ENCODE peak calls at places on chromosomes 4 and X, in five cellular contexts. U is upper lobe of right lung, I is tibial nerve, K is right cardiac atrium, M is neural progenitor cell. A is an unnamed sample. For H3K4me1, the result is how much of the 10 kb centered on the place peaks cover.

GRCh38 chrX:104712515-104712914 is 146.5 kb downstream of the IL1RAPL2 start:
- DNase-seq in I (no peak), K (no peak), U (no peak), M (no peak), A (no peak)

GRCh38 chr4:93710101-93710846 is 118.3 kb upstream of the ATOH1 start:
- DNase-seq in I (no peak), M (peak), K (no peak), U (no peak), A (no peak)

GRCh38 chr4:84631573-84631972 is 48.6 kb downstream of the CDS1 start:
- DNase-seq in U (no peak), I (no peak), K (no peak), M (no peak), A (no peak)

GRCh38 chrX:77785400-77785745 is 643 bp downstream of the ATRX start:
- DNase-seq in M (peak), K (no peak), I (no peak), U (no peak), A (no peak)

GRCh38 chr4:54215379-54216072 is 13.6 kb upstream of the PDGFRA start:
- DNase-seq in U (no peak), I (no peak), M (no peak), K (no peak), A (no peak)

GRCh38 chr4:80221161-80221560 is 23.9 kb downstream of the PRDM8 start:
- DNase-seq in K (no peak), I (no peak), U (no peak), M (no peak), A (no peak)

GRCh38 chrX:149568701-149569296 is 18.5 kb downstream of the MAGEA9B start:
- DNase-seq in K (no peak), U (no peak), I (no peak), M (no peak), A (no peak)

GRCh38 chrX:81528041-81528440 is 326.1 kb downstream of the SH3BGRL start:
- DNase-seq in I (no peak), U (no peak), K (no peak), M (no peak), A (no peak)

GRCh38 chrX:115892787-115893671 is 277.5 kb upstream of the AGTR2 start:
- DNase-seq in I (no peak), U (no peak), M (peak), K (peak), A (peak)

GRCh38 chrX:115582035-115582870 is 21.3 kb downstream of the PLS3 start:
- DNase-seq in K (peak), I (no peak), U (no peak), M (peak), A (no peak)

GRCh38 chr4:156983366-156983765 is 11.8 kb upstream of the PDGFC start:
- DNase-seq in I (no peak), M (no peak), U (no peak), K (no peak), A (no peak)

GRCh38 chr4:141899541-141899940 is 263.2 kb downstream of the IL15 start:
- DNase-seq in M (no peak), K (no peak), U (no peak), I (no peak), A (no peak)

GRCh38 chrX:1807301-1807731 is 192.5 kb downstream of the ASMT start:
- DNase-seq in I (no peak), K (no peak), M (peak), U (no peak), A (no peak)

GRCh38 chr4:3651267-3651846 is 114.8 kb upstream of the ADRA2C start:
- DNase-seq in I (no peak), U (no peak), M (no peak), K (peak), A (no peak)

GRCh38 chr4:56630876-56631666 is 50.0 kb downstream of the HOPX start:
- DNase-seq in U (no peak), M (no peak), K (no peak), I (no peak), A (no peak)

GRCh38 chr4:164508836-164509235 is 245.1 kb upstream of the SMIM31 start:
- DNase-seq in K (no peak), U (no peak), M (no peak), I (no peak), A (no peak)

GRCh38 chrX:124860736-124861135 is 458.9 kb upstream of the TEX13C start:
- DNase-seq in I (no peak), U (no peak), K (no peak), M (no peak), A (no peak)

GRCh38 chrX:53284684-53285447 is 3.5 kb upstream of the IQSEC2 start:
- DNase-seq in K (peak), I (peak), M (peak), U (peak), A (peak)

GRCh38 chr4:24798036-24798610 is 2.8 kb downstream of the SOD3 start:
- DNase-seq in K (no peak), I (no peak), M (no peak), U (no peak), A (no peak)

GRCh38 chrX:94662665-94663064 is 988.7 kb downstream of the FAM133A start:
- DNase-seq in M (peak), U (no peak), K (no peak), I (no peak), A (no peak)

GRCh38 chrX:103211012-103211715 is 3.7 kb upstream of the BEX4 start:
- DNase-seq in K (no peak), M (peak), I (no peak), U (no peak), A (no peak)

GRCh38 chr4:168815373-168816345 is 194.4 kb downstream of the CBR4 start:
- DNase-seq in U (no peak), I (no peak), K (no peak), M (peak), A (no peak)

GRCh38 chrX:139801397-139801813 is 93.4 kb upstream of the MCF2 start:
- DNase-seq in U (no peak), I (no peak), M (no peak), K (no peak), A (no peak)

GRCh38 chrX:83934220-83934619 is 73.3 kb downstream of the CYLC1 start:
- DNase-seq in M (no peak), I (no peak), U (no peak), K (no peak), A (no peak)

GRCh38 chrX:148380107-148380506 is 120.3 kb upstream of the AFF2 start:
- DNase-seq in U (no peak), K (no peak), I (no peak), M (no peak), A (no peak)

GRCh38 chr4:63618883-63619573 is 790.2 kb downstream of the TECRL start:
- DNase-seq in M (peak), K (no peak), U (no peak), I (no peak), A (no peak)
- H3K4me1 ChIP-seq in M (under half), K (under half), U (under half), I (under half), A (under half)

DNA sequence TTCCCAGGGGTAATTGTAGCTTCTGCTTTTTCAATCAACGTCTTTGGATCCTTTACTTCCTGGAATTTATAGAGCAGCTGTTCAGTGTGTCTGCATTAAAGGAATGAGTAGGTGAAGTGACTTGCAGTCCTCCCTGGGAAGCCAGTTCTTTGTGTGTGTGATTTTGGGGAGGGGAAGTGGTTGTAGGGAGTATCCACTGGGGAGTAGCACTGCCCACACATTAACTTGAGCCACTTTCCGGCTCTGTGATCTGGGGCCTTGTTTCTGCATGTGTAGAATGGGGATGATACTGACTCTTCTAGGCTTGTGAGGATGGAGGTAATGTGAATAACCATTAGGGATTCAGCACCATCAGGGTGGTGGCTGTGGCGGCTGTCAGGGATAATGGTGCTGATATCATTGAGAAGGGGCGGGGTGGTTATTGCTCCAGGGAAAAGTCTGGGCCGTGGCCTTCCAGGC is 54.7 kb downstream of the TMEM131L start:
- DNase-seq in U (no peak), M (no peak), I (no peak), K (no peak), A (no peak)
- H3K4me1 ChIP-seq in U (under half), M (under half), I (under half), K (under half), A (under half)

GRCh38 chrX:38806875-38807601 is 5.8 kb downstream of the MID1IP1 start:
- DNase-seq in U (no peak), K (no peak), M (peak), I (no peak), A (no peak)

GRCh38 chrX:38807873-38808272 is 6.6 kb downstream of the MID1IP1 start:
- DNase-seq in M (no peak), K (no peak), U (no peak), I (no peak), A (no peak)

GRCh38 chrX:38817004-38817703 is 15.9 kb downstream of the MID1IP1 start:
- DNase-seq in K (peak), U (peak), M (no peak), I (no peak), A (no peak)

GRCh38 chrX:38816158-38816557 is 14.9 kb downstream of the MID1IP1 start:
- DNase-seq in I (no peak), U (no peak), K (no peak), M (no peak), A (no peak)

DNA sequence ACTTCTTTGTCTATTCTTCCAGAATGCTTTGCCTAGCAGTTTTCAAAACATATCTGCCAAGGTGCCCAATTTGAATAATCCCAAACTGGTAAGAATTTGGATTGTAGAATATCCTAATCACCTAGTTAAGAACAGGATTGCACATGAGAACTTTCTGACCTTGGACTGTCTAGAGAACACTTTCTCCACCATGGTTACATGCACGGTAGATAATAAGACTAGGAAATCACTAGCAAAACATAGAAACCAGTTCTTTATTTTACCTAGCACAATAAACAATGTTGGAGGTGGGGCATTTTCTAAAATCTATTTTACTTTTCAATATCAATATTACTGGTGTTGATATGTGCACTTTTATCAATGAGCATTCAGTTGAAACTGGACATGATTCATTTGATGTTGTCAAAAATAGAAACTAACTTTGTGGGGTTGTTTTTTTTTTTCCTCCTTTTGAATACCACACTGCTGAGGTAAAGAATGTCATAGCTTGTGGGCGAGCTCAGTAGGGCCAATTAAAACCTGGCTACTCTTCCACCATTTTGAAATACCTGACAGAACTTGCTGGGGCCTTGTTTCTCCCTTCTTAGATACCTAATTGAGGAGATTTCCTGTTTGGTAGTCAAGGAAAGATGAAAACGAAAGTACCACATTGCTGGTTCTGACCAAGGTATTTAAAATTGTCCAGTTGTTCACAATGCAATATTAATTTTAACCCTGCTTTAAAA is 10.4 kb downstream of the MID1IP1 start:
- DNase-seq in K (no peak), M (no peak), U (no peak), I (no peak), A (no peak)
- H3K4me1 ChIP-seq in K (under half), M (under half), U (under half), I (under half), A (under half)

DNA sequence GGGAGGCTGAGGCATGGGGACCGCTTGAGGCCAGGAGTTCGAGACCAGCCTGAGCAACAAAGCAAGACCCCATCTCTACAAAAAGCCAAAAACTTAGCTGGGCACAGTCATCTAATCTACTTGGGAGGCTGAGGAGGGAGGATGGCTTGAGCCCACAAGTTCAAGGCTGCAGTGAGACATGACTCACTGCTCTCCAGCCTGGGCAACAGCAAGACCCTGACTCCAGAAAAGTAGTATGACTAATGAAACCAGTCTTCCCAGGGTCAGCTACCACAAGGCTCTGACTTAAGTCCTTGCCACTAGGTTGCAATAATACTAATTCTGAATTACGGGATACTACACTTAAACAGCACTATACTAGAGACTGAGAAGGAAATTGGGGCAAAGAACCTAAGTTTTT is 33.1 kb downstream of the ERVMER34-1 start:
- DNase-seq in K (no peak), I (no peak), U (no peak), M (no peak), A (no peak)
- H3K4me1 ChIP-seq in K (under half), I (under half), U (under half), M (under half), A (under half)

GRCh38 chr4:87079967-87080366 is 140.5 kb downstream of the KLHL8 start:
- DNase-seq in K (no peak), M (no peak), U (no peak), I (no peak), A (no peak)

GRCh38 chr4:87080462-87080861 is 140.0 kb downstream of the KLHL8 start:
- DNase-seq in U (no peak), M (no peak), I (no peak), K (no peak), A (no peak)

GRCh38 chr4:87078987-87079469 is 141.4 kb downstream of the KLHL8 start:
- DNase-seq in I (no peak), M (no peak), K (peak), U (no peak), A (no peak)

GRCh38 chr4:87077834-87078585 is 142.4 kb downstream of the KLHL8 start:
- DNase-seq in M (no peak), U (no peak), I (no peak), K (no peak), A (no peak)

GRCh38 chr4:87081826-87082225 is 138.6 kb downstream of the KLHL8 start:
- DNase-seq in I (no peak), U (no peak), K (no peak), M (no peak), A (no peak)
- H3K4me1 ChIP-seq in I (under half), U (half or more), K (under half), M (under half), A (under half)

GRCh38 chr4:106109929-106110328 is 206.1 kb downstream of the TBCK start:
- DNase-seq in U (no peak), I (no peak), M (no peak), K (no peak), A (no peak)
- H3K4me1 ChIP-seq in U (under half), I (under half), M (under half), K (under half), A (under half)

GRCh38 chr4:121686265-121686664 is 10.5 kb downstream of the ANXA5 start:
- DNase-seq in M (no peak), K (no peak), I (no peak), U (no peak), A (no peak)
- H3K4me1 ChIP-seq in M (under half), K (under half), I (under half), U (under half), A (under half)

GRCh38 chr4:155741546-155741945 is 17.3 kb upstream of the GUCY1B1 start:
- DNase-seq in I (no peak), U (no peak), M (no peak), K (no peak), A (no peak)
- H3K4me1 ChIP-seq in I (under half), U (under half), M (under half), K (under half), A (under half)

DNA sequence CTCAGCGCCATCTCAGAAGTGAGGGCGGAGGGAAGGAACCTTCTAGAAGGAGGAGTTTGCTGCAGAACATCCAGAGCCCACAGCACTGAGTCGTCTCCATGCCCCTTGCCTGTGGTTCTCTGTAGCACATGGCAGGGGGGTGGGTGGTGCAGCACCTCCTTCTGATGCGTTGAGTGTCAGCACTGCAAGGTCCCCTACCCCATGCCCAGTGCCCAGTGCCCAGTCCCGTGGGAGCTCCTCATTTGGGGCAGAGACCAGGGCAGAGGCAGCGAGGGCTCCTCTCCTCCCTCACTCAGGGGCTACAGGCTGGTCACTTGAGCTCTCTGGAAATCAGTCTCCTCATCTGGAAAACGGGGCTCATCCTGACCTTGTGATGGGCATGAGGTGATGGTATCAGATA is 78.1 kb downstream of the HTRA3 start:
- DNase-seq in I (no peak), M (no peak), U (no peak), K (no peak), A (no peak)
- H3K4me1 ChIP-seq in I (under half), M (under half), U (under half), K (under half), A (under half)

A was measured in breast epithelium.